ENCODE peak calls at places on chromosomes 7 and 10, in four cellular contexts. U, G, L and W are unnamed samples.
A peak's percentile ranks its signal among the peaks of the same experiment; 100 is the strongest.

GRCh38 chr10:51369903-51370302 is 295.6 kb downstream of the PRKG1 start:
- DNase-seq in G (no peak), U (no peak), L (no peak), W (no peak)

GRCh38 chr7:111424768-111425167 is 137.5 kb downstream of the IMMP2L start:
- DNase-seq in G (no peak), L (no peak), U (no peak), W (peak; percentile 66)

GRCh38 chr7:22093936-22094335 is 148.2 kb upstream of the CDCA7L start:
- DNase-seq in G (no peak), U (no peak), L (no peak), W (no peak)

GRCh38 chr10:76397957-76398665 is 966.7 kb downstream of the LRMDA start:
- DNase-seq in G (no peak), U (no peak), L (no peak), W (no peak)

GRCh38 chr7:32074787-32075570 is 4.8 kb upstream of the PDE1C start:
- DNase-seq in U (no peak), L (no peak), G (no peak), W (no peak)

GRCh38 chr7:26603631-26604030 is 260.8 kb downstream of the SKAP2 start:
- DNase-seq in U (no peak), G (no peak), L (no peak), W (peak; percentile 16)

GRCh38 chr10:34249634-34250033 is 565.5 kb downstream of the PARD3 start:
- DNase-seq in U (no peak), G (peak; percentile 29), L (no peak), W (no peak)

GRCh38 chr10:97542169-97543024 is 30.2 kb upstream of the ANKRD2 start:
- DNase-seq in G (no peak), L (no peak), U (peak; percentile 36), W (peak; percentile 84)

GRCh38 chr7:28349637-28350036 is 62.7 kb upstream of the CREB5 start:
- DNase-seq in U (no peak), L (no peak), G (no peak), W (no peak)

GRCh38 chr7:140607441-140607989 is 33.1 kb downstream of the DENND2A start:
- DNase-seq in U (no peak), G (no peak), L (no peak), W (peak; percentile 40)

GRCh38 chr7:47428780-47429472 is 153.0 kb downstream of the TNS3 start:
- DNase-seq in U (no peak), G (no peak), L (no peak), W (no peak)

GRCh38 chr7:54995631-54996340 is 23.0 kb upstream of the EGFR start:
- DNase-seq in G (peak; percentile 28), U (peak; percentile 12), L (peak; percentile 47), W (no peak)